ENCODE peak calls at places on chromosomes 4 and X, in eight cellular contexts. T is GM13976, E is activated B cell treated with CpG ODN at 0.5 μM for 24 hours, W is B cell, S is lower leg skin, V is upper lobe of right lung, M is thyroid gland, L is fibroblast of villous mesenchyme. H is an unnamed sample.

GRCh38 chrX:38816158-38816557 is 14.9 kb downstream of the MID1IP1 start:
- DNase-seq in T (no peak), S (no peak), M (no peak), E (no peak), W (no peak), V (no peak), L (no peak), H (no peak)

GRCh38 chr4:145883173-145883572 is 55.5 kb downstream of the ZNF827 start:
- DNase-seq in T (no peak), E (no peak), S (no peak), V (no peak), M (no peak), L (no peak), W (no peak), H (no peak)

GRCh38 chrX:139388234-139388633 is 142.3 kb upstream of the F9 start:
- DNase-seq in E (no peak), S (no peak), V (no peak), L (no peak), M (no peak), W (no peak), T (no peak), H (no peak)

GRCh38 chrX:54178100-54178940 is 4.7 kb downstream of the FAM120C start:
- DNase-seq in V (no peak), T (no peak), W (no peak), E (no peak), M (no peak), L (peak), S (no peak), H (no peak)

GRCh38 chrX:150575415-150575814 is 7.0 kb downstream of the MTM1 start:
- DNase-seq in M (peak), L (peak), V (no peak), E (no peak), T (no peak), W (no peak), S (no peak), H (no peak)

GRCh38 chr4:128220286-128221235 is 67.1 kb downstream of the PGRMC2 start:
- DNase-seq in S (no peak), T (peak), L (peak), M (no peak), W (peak), V (no peak), E (no peak), H (no peak)

GRCh38 chrX:97672138-97672537 is 788.4 kb downstream of the RPA4 start:
- DNase-seq in T (no peak), V (no peak), S (no peak), L (no peak), M (no peak), W (no peak), E (no peak), H (no peak)

GRCh38 chr4:10028910-10029309 is 7.6 kb upstream of the SLC2A9 start:
- DNase-seq in L (no peak), M (no peak), W (no peak), S (peak), E (no peak), T (no peak), V (no peak), H (no peak)

GRCh38 chr4:38302910-38303309 is 342.7 kb downstream of the PTTG2 start:
- DNase-seq in T (no peak), M (no peak), S (no peak), W (no peak), E (no peak), V (no peak), L (no peak), H (no peak)

GRCh38 chr4:161256716-161257115 is 907.1 kb downstream of the FSTL5 start:
- DNase-seq in W (no peak), S (no peak), V (no peak), E (no peak), M (no peak), L (no peak), T (no peak), H (no peak)

GRCh38 chr4:75036046-75036445 is 103.1 kb downstream of the PARM1 start:
- DNase-seq in W (peak), E (no peak), S (no peak), M (no peak), T (no peak), V (no peak), L (no peak), H (peak)

GRCh38 chrX:1676866-1677265 is 62.0 kb downstream of the ASMT start:
- DNase-seq in W (no peak), M (no peak), T (no peak), S (peak), L (no peak), V (no peak), E (no peak), H (no peak)

GRCh38 chrX:19912-20571 is 261.1 kb upstream of the PLCXD1 start:
- DNase-seq in W (peak), E (no peak), T (no peak), S (peak), M (no peak), L (no peak), V (no peak), H (no peak)

GRCh38 chr4:6221851-6222760 is 21.8 kb upstream of the JAKMIP1 start:
- DNase-seq in E (no peak), T (peak), W (peak), S (peak), V (peak), L (peak), M (peak), H (no peak)

GRCh38 chrX:94204524-94204923 is 530.5 kb downstream of the FAM133A start:
- DNase-seq in T (no peak), L (no peak), W (no peak), E (no peak), M (no peak), S (no peak), V (no peak), H (no peak)

GRCh38 chrX:26192204-26192603 is at the start of gene MAGEB6:
- DNase-seq in M (no peak), T (no peak), E (no peak), W (no peak), S (no peak), L (no peak), V (no peak), H (no peak)

GRCh38 chr4:13539721-13540445 is 4.4 kb downstream of the NKX3-2 start:
- DNase-seq in T (peak), V (no peak), W (peak), L (no peak), S (no peak), E (no peak), M (no peak), H (no peak)

GRCh38 chrX:20029728-20030127 is 38.9 kb upstream of the BCLAF3 start:
- DNase-seq in V (no peak), L (no peak), W (no peak), T (no peak), E (no peak), S (no peak), M (peak), H (no peak)

DNA sequence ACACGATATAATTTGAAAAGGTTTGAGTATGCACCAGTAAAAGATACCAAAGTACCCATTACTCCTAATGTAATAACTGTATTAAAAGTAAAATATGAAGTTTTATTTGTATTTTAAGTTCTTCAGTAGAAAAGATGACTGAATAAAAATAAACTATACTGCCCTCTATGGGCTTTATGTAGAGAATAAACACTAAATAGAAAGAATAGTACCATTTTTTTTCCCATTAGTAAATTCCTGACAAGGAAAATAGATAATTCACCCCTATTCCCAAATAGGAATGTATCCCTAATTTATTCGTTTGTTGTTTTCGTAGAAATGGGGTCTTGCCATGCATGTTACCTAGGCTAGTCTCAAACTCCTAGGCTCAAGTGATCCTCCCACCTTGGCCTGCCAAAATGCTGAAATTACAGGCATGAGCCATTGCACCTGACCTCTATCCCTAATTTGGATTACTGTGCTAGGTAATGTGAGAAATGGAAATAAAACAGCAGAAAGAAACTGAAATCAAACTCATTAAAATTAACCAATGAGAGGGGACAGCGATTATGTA is 73.6 kb upstream of the COX18 start:
- DNase-seq in W (no peak), E (no peak), V (no peak), S (no peak), T (no peak), M (no peak), L (no peak), H (no peak)
- TF ChIP-seq CTCF in W (peak), E (no peak), V (peak), S (no peak), T (no peak), M (no peak), L (no peak), H (no peak)

GRCh38 chrX:23705235-23705634 is 37.8 kb downstream of the ACOT9 start:
- DNase-seq in E (no peak), S (no peak), M (no peak), L (no peak), T (no peak), W (no peak), V (no peak), H (no peak)
- TF ChIP-seq CTCF in E (no peak), S (no peak), M (no peak), L (no peak), T (no peak), W (no peak), V (no peak), H (no peak)

GRCh38 chr4:73589261-73589847 is 30.9 kb downstream of the RASSF6 start:
- DNase-seq in T (no peak), M (no peak), S (no peak), V (no peak), W (no peak), L (peak), E (no peak), H (no peak)
- TF ChIP-seq CTCF in T (no peak), M (no peak), S (no peak), V (no peak), W (no peak), L (no peak), E (no peak), H (no peak)

GRCh38 chr4:7392438-7393374 is 42.0 kb downstream of the PSAPL1 start:
- DNase-seq in W (no peak), V (no peak), S (no peak), M (peak), T (no peak), E (no peak), L (peak), H (no peak)
- TF ChIP-seq CTCF in W (no peak), V (peak), S (no peak), M (no peak), T (no peak), E (no peak), L (peak), H (no peak)

GRCh38 chrX:17062065-17062464 is 115.6 kb downstream of the REPS2 start:
- DNase-seq in W (no peak), T (no peak), V (no peak), S (no peak), L (no peak), E (no peak), M (no peak), H (no peak)

GRCh38 chrX:17067534-17067933 is 121.1 kb downstream of the REPS2 start:
- DNase-seq in E (no peak), S (no peak), M (no peak), L (no peak), W (no peak), T (no peak), V (no peak), H (no peak)

DNA sequence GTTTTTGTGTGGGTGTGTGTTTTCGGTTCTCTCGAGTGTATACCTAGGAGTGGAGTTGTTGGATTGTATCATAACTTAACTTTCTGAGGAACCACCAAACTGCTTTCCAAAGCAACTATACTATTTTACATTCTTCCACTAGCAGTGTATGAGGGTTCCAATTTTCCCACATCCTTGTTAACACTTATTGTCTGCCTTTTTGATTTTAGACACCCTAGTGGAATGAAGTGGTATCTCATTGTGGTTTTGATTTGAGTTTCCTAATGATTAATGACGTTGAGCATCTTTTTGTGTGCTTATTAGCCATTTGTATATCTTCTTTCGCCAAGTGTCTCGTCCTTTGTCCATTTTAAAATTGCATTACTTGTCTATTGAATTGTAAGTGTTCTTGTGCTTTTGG is 118.6 kb downstream of the REPS2 start:
- DNase-seq in W (no peak), S (no peak), M (no peak), L (no peak), V (no peak), T (no peak), E (no peak), H (no peak)
- TF ChIP-seq CTCF in W (no peak), S (no peak), M (no peak), L (peak), V (no peak), T (no peak), E (no peak), H (no peak)

GRCh38 chr4:80017125-80017854 is 55.7 kb downstream of the ANTXR2 start:
- DNase-seq in T (no peak), V (no peak), L (peak), M (no peak), S (no peak), W (no peak), E (no peak), H (peak)
- TF ChIP-seq CTCF in T (no peak), V (no peak), L (no peak), M (no peak), S (no peak), W (no peak), E (no peak), H (no peak)

GRCh38 chr4:16278178-16278577 is 51.9 kb upstream of the TAPT1 start:
- DNase-seq in S (no peak), W (no peak), E (no peak), V (no peak), L (no peak), T (no peak), M (no peak), H (no peak)
- TF ChIP-seq CTCF in S (no peak), W (no peak), E (no peak), V (peak), L (peak), T (no peak), M (no peak), H (no peak)

GRCh38 chrX:2819345-2820130 is 9.2 kb upstream of the GYG2 start:
- DNase-seq in S (peak), E (no peak), L (peak), M (no peak), T (peak), V (no peak), W (no peak), H (peak)
- TF ChIP-seq CTCF in S (no peak), E (no peak), L (peak), M (no peak), T (peak), V (peak), W (peak), H (no peak)

DNA sequence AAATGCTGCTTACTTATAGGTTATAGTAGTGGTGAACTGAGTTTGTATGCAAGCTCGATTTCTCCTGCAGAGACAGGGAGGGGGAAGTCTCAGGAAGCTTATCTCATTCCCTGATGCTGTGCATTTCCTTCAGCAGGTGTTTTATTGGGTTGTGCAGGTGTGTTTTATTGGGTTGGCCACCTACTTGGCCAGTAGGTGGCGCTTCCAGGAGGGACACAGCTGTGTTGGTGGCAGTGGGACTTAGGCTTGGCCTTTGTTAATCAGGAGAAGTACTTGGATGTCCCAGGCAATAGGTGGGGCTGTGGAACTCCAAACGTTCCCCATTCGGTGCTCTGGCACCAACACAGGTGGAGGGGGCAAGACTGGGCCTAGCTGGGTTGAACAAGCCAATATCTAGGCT is 196.0 kb upstream of the DCAF8L1 start:
- DNase-seq in W (no peak), S (no peak), E (no peak), T (peak), V (no peak), L (no peak), M (peak), H (no peak)
- TF ChIP-seq CTCF in W (no peak), S (no peak), E (no peak), T (peak), V (no peak), L (no peak), M (no peak), H (no peak)

H was measured in HL-60.